ENCODE peak calls at places on chromosomes 16 and 17, in four cellular contexts. K, S, N and R are unnamed samples.

GRCh38 chr16:12582696-12583095 is 221.0 kb downstream of the CPPED1 start:
- DNase-seq in K (no peak), S (no peak), N (no peak), R (no peak)

GRCh38 chr17:68954146-68954971 is 833 bp downstream of the ABCA8 start:
- DNase-seq in K (no peak), S (peak; percentile 29), N (no peak), R (no peak)

GRCh38 chr17:47131761-47132160 is 57.3 kb downstream of the CDC27 start:
- DNase-seq in K (no peak), S (no peak), N (no peak), R (no peak)

GRCh38 chr16:67268136-67268579 is 11.2 kb upstream of the PLEKHG4 start:
- DNase-seq in K (peak; percentile 98), S (peak; percentile 93), N (no peak), R (peak; percentile 83)

GRCh38 chr17:80328620-80329380 is 68.1 kb downstream of the RNF213 start:
- DNase-seq in K (no peak), S (no peak), N (no peak), R (no peak)

GRCh38 chr17:61528171-61528570 is 62.8 kb downstream of the NACA2 start:
- DNase-seq in K (no peak), S (no peak), N (no peak), R (no peak)

GRCh38 chr16:14600164-14600563 is 29.9 kb downstream of the PARN start:
- DNase-seq in K (peak; percentile 20), S (no peak), N (no peak), R (peak; percentile 45)

GRCh38 chr17:48045270-48046001 is 2.7 kb upstream of the NFE2L1 start:
- DNase-seq in K (peak; percentile 55), S (no peak), N (peak; percentile 23), R (no peak)

GRCh38 chr17:64706224-64707076 is 44.3 kb upstream of the SMURF2 start:
- DNase-seq in K (peak; percentile 99), S (no peak), N (no peak), R (no peak)

GRCh38 chr17:48613862-48614694 is 1.0 kb downstream of the HOXB8 start:
- DNase-seq in K (peak; percentile 17), S (no peak), N (no peak), R (no peak)

GRCh38 chr16:48064971-48065370 is 90.8 kb downstream of the ABCC12 start:
- DNase-seq in K (no peak), S (no peak), N (no peak), R (no peak)

GRCh38 chr16:3046506-3047386 is at the start of gene MMP25:
- DNase-seq in K (no peak), S (no peak), N (no peak), R (no peak)

GRCh38 chr17:81391268-81391963 is 3.8 kb upstream of the BAHCC1 start:
- DNase-seq in K (no peak), S (no peak), N (no peak), R (no peak)

GRCh38 chr16:73048292-73049050 is 543 bp upstream of the ZFHX3 start:
- DNase-seq in K (peak; percentile 39), S (no peak), N (peak; percentile 8), R (peak; percentile 64)

GRCh38 chr16:68404736-68405345 is 43.5 kb downstream of the SMPD3 start:
- DNase-seq in K (no peak), S (no peak), N (no peak), R (no peak)

GRCh38 chr17:45345246-45345553 is 28.4 kb upstream of the MAP3K14 start:
- DNase-seq in K (no peak), S (no peak), N (no peak), R (no peak)

GRCh38 chr17:63817736-63818385 is 9.4 kb upstream of the PSMC5 start:
- DNase-seq in K (no peak), S (no peak), N (no peak), R (no peak)

GRCh38 chr17:58679263-58680037 is 12.4 kb downstream of the TEX14 start:
- DNase-seq in K (peak; percentile 97), S (no peak), N (no peak), R (no peak)

GRCh38 chr16:67926181-67926742 is 5.4 kb downstream of the CTRL start:
- DNase-seq in K (no peak), S (no peak), N (peak; percentile 77), R (no peak)

GRCh38 chr17:62307196-62307595 is 73.2 kb upstream of the EFCAB3 start:
- DNase-seq in K (no peak), S (no peak), N (no peak), R (no peak)

GRCh38 chr16:56315955-56316354 is 109.4 kb downstream of the AMFR start:
- DNase-seq in K (no peak), S (no peak), N (no peak), R (no peak)

GRCh38 chr17:45305532-45306087 is 11.2 kb downstream of the MAP3K14 start:
- DNase-seq in K (peak; percentile 54), S (no peak), N (no peak), R (peak; percentile 49)

GRCh38 chr16:66286527-66286926 is 80.0 kb upstream of the CDH5 start:
- DNase-seq in K (no peak), S (no peak), N (no peak), R (no peak)

GRCh38 chr16:4032768-4033167 is 83.5 kb downstream of the ADCY9 start:
- DNase-seq in K (no peak), S (no peak), N (peak; percentile 2), R (peak; percentile 37)

GRCh38 chr17:80969674-80970043 is 22.0 kb upstream of the CHMP6 start:
- DNase-seq in K (no peak), S (no peak), N (no peak), R (no peak)

GRCh38 chr16:25110392-25110947 is 1.1 kb upstream of the LCMT1 start:
- DNase-seq in K (peak; percentile 13), S (no peak), N (no peak), R (no peak)

GRCh38 chr16:88560722-88561484 is 9.3 kb upstream of the ZC3H18 start:
- DNase-seq in K (peak; percentile 19), S (no peak), N (no peak), R (no peak)

GRCh38 chr17:66805567-66805966 is 29.4 kb upstream of the CACNG5 start:
- DNase-seq in K (no peak), S (no peak), N (no peak), R (no peak)

GRCh38 chr17:73643012-73643845 is 1.0 kb downstream of the SDK2 start:
- DNase-seq in K (no peak), S (no peak), N (peak; percentile 45), R (peak; percentile 61)

GRCh38 chr16:88536971-88537751 is 33.0 kb upstream of the ZC3H18 start:
- DNase-seq in K (no peak), S (no peak), N (no peak), R (no peak)

GRCh38 chr17:38711792-38712571 is 6.9 kb downstream of the MLLT6 start:
- DNase-seq in K (no peak), S (no peak), N (no peak), R (no peak)

GRCh38 chr17:45335721-45336120 is 18.9 kb upstream of the MAP3K14 start:
- DNase-seq in K (no peak), S (no peak), N (no peak), R (no peak)

GRCh38 chr17:46195939-46196338 is 2.7 kb upstream of the KANSL1 start:
- DNase-seq in K (no peak), S (no peak), N (no peak), R (no peak)

GRCh38 chr16:27102701-27103575 is 36.2 kb downstream of the C16orf82 start:
- DNase-seq in K (no peak), S (no peak), N (no peak), R (no peak)

GRCh38 chr17:75875940-75876189 is 2.5 kb downstream of the TRIM47 start:
- DNase-seq in K (peak; percentile 96), S (no peak), N (no peak), R (no peak)

GRCh38 chr16:73043828-73044493 is 4.0 kb downstream of the ZFHX3 start:
- DNase-seq in K (no peak), S (no peak), N (no peak), R (peak; percentile 60)